ENCODE peak calls at places on chromosomes 7 and 10, in eight cellular contexts. P is fibroblast of lung; I is GM12878; Y is brain microvascular endothelial cell; B is hepatocyte; G is suprapubic skin; V is OCI-LY7; N is CD4-positive, CD25-positive, alpha-beta regulatory T cell. T is an unnamed sample.

GRCh38 chr7:48458701-48459509 is 287.6 kb downstream of the ABCA13 start:
- DNase-seq in B (no peak), V (no peak), I (no peak), P (no peak), Y (no peak), N (no peak), G (no peak), T (no peak)

GRCh38 chr10:12042409-12042796 is 206 bp downstream of the UPF2 start:
- DNase-seq in P (no peak), G (peak; percentile 86), B (peak; percentile 59), V (peak; percentile 41), Y (no peak), N (peak; percentile 51), I (no peak), T (peak; percentile 65)

GRCh38 chr7:29538322-29538874 is 25.2 kb upstream of the PRR15 start:
- DNase-seq in V (no peak), N (no peak), G (no peak), I (no peak), B (peak; percentile 21), Y (no peak), P (no peak), T (no peak)

GRCh38 chr7:132656846-132657776 is 80.8 kb upstream of the PLXNA4 start:
- DNase-seq in B (no peak), I (no peak), V (peak; percentile 11), N (no peak), P (peak; percentile 8), G (no peak), Y (no peak), T (peak; percentile 37)

GRCh38 chr10:11011966-11012365 is 5.7 kb upstream of the CELF2 start:
- DNase-seq in I (no peak), B (no peak), N (no peak), Y (no peak), G (no peak), V (no peak), P (no peak), T (no peak)

GRCh38 chr7:96328016-96328415 is 6.1 kb upstream of the SLC25A13 start:
- DNase-seq in B (no peak), Y (no peak), V (no peak), I (no peak), N (no peak), P (no peak), G (no peak), T (no peak)

GRCh38 chr7:102985176-102985783 is 72.5 kb downstream of the LRRC17 start:
- DNase-seq in N (no peak), P (peak; percentile 24), I (no peak), B (no peak), G (no peak), V (no peak), Y (peak; percentile 59), T (no peak)

GRCh38 chr10:16183989-16184643 is 252.7 kb upstream of the PTER start:
- DNase-seq in G (peak; percentile 60), Y (no peak), N (no peak), V (no peak), P (no peak), I (no peak), B (no peak), T (peak; percentile 74)

GRCh38 chr10:48242160-48242904 is 32.2 kb downstream of the FRMPD2 start:
- DNase-seq in N (no peak), B (no peak), P (no peak), G (no peak), V (no peak), I (no peak), Y (no peak), T (no peak)

GRCh38 chr7:148964510-148965267 is 63.6 kb downstream of the PDIA4 start:
- DNase-seq in B (no peak), G (no peak), P (no peak), V (peak; percentile 35), I (no peak), Y (no peak), N (no peak), T (peak; percentile 10)

GRCh38 chr10:62617702-62618451 is 186.6 kb upstream of the ADO start:
- DNase-seq in G (no peak), V (no peak), Y (no peak), B (no peak), I (no peak), N (no peak), P (no peak), T (no peak)

GRCh38 chr7:153433223-153433622 is 619.0 kb upstream of the DPP6 start:
- DNase-seq in P (no peak), B (no peak), Y (no peak), V (no peak), G (no peak), N (no peak), I (no peak), T (no peak)

GRCh38 chr10:71694039-71694471 is 25.5 kb downstream of the C10orf105 start:
- DNase-seq in P (no peak), Y (no peak), B (no peak), V (no peak), I (peak; percentile 20), G (no peak), N (no peak), T (no peak)

GRCh38 chr7:110186334-110186733 is 904.6 kb upstream of the LRRN3 start:
- DNase-seq in B (peak; percentile 32), Y (no peak), N (no peak), I (no peak), G (no peak), V (no peak), P (peak; percentile 22), T (no peak)

GRCh38 chr7:7182156-7183060 is at the start of gene C1GALT1:
- DNase-seq in I (peak; percentile 92), G (peak; percentile 98), Y (peak; percentile 96), B (peak; percentile 98), P (peak; percentile 98), N (peak; percentile 96), V (peak; percentile 97), T (peak; percentile 98)

GRCh38 chr10:121096617-121097431 is 245.7 kb downstream of the WDR11 start:
- DNase-seq in P (peak; percentile 29), V (no peak), Y (peak; percentile 32), B (peak; percentile 84), G (no peak), I (no peak), N (no peak), T (no peak)

DNA sequence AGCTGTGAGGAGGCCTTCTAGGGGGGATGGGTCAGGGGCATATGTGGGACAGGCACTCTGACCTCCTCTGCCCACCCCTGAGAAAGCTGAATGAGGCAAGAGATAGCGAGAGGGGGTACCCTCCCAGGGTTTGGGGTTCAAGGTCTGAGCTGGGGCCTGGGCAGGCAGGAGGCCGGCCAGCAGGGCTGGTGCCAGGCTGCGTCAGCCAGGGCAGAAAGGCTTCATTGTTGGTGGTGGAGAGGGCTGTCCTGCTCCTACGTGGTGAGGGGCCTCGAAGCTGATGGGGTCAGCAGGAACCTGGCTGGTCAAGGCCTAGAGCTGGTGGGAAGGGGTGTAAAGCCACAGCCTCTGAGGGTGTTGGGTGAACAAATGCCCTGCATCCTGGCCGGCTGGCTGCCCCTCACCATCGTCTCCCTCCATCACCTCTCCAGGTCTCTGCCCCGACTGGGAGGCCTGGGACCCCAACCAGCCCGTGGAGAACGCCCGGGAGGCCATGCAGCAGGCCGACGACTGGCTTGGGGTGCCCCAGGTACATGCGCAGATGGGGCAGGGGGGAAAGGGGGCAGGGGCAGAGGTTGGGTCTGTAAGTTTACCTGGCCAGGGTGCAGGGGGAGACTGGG is 6.6 kb downstream of the FLNC start:
- DNase-seq in B (no peak), N (no peak), I (no peak), V (no peak), P (no peak), G (peak; percentile 62), Y (no peak), T (no peak)
- H3K4me3 ChIP-seq in B (no peak overlapping the region), N (no peak overlapping the region), I (no peak overlapping the region), V (no peak overlapping the region), P (no peak overlapping the region), G (no peak overlapping the region), Y (no peak overlapping the region), T (no peak overlapping the region)

DNA sequence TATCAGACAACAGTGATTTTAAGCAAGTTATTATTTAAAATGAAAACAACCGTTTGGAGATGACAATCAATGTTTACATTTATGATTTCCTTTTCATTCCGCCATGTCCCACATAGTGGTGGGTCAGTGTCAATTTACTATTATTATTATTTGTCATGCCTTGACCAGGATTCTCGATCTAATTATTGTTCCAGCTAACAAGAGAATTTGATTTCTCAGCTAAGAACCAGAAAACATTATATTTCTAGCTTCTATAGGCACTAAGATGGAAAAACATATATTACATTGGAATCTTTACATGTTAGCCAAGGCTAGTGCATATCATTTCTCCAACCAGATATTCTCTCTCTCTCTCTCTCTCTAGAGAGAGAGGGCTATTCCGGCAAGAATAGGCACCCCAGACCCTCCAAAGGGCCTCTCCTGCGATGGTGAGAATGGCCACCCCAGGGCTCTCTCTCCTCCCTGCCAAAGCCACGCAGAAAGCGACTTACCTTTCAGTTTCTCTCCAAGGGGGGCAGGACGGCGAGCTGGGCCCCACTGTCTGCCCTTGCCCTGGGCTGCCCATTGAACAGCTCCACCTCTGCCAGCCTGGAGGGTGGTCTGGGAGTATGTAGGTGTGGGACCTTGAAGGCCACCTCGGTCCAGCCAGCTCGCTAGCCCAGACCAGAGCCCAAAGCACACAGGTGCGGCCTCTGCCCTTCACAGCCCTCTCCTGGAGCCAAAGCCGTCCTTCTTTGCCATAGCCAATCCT is 2.4 kb downstream of the HOXA3 start:
- DNase-seq in N (no peak), I (no peak), G (peak; percentile 80), B (no peak), V (peak; percentile 24), Y (no peak), P (no peak), T (no peak)
- H3K4me3 ChIP-seq in N (no peak overlapping the region), I (no peak overlapping the region), G (peak overlapping the region; percentile 53), B (no peak overlapping the region), V (peak overlapping the region; percentile 75), Y (no peak overlapping the region), P (peak overlapping the region; percentile 61), T (peak overlapping the region; percentile 89)

DNA sequence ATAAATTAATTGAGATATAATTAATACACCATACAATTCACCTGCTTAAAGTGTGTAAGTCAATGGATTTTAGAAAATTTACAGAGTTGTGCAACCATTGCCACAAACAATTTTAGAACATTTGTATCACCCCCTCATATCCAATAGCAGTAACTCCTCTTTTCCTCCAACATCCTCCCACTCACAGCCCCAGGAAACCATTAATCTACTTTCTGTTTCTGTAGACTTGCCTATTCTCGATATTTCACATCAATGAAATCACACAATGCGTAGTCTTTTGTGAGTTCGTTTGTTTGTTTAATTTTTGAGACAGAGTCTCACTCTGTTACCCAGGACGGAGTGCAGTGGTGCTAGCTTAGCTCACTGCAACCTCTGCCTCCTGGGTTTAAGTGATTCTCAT is 13.7 kb upstream of the HERC4 start:
- DNase-seq in P (peak; percentile 60), Y (no peak), N (no peak), V (no peak), I (no peak), G (no peak), B (no peak), T (no peak)
- H3K4me3 ChIP-seq in P (no peak overlapping the region), Y (no peak overlapping the region), N (peak overlapping the region; percentile 50), V (no peak overlapping the region), I (no peak overlapping the region), G (no peak overlapping the region), B (no peak overlapping the region), T (no peak overlapping the region)

DNA sequence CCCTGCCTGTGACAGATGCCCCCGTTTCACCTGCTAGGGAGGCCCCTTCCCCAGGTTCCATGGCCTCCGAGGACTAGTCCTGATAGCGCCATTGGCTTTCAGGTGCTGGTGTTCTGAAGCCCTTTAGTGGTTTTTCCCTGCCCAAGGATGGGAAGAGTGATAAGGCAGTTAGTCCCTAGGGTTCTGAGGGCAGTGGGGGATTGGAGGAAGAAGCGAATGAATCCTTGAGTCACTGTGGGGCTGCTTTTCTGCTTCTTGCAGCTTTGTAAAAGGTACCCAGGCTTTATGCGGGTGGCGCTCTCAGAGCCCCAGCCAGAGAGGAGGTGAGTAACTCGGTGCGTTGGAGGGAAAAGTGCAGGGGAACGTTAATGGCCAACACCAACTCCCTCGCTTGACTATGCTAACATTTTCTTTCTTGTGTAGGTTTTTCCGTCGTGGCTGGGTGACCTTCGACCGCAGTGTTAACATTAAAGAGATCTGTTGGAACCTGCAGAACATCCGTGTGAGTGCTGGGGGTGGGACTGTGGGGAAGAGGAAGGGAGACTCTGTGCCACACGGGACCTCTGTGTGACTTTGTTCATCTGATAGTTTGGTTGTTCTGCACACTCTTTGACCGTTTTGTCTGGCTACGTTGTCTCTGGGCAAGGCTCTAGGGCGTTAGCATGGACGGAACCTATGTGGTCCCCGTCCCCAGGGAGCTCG is 3.9 kb downstream of the UFSP1 start:
- DNase-seq in P (no peak), V (no peak), I (no peak), G (no peak), Y (no peak), B (no peak), N (no peak), T (no peak)
- H3K4me3 ChIP-seq in P (no peak overlapping the region), V (no peak overlapping the region), I (no peak overlapping the region), G (no peak overlapping the region), Y (no peak overlapping the region), B (no peak overlapping the region), N (no peak overlapping the region), T (no peak overlapping the region)